ENCODE peak calls at places on chromosomes 5 and 9, in nine cellular contexts. One of them, this sample, is unnamed.

GRCh38 chr5:9512452-9512851 is 33.4 kb downstream of the SEMA5A start:
- DNase-seq in A549: no peak
- DNase-seq in heart left ventricle: no peak
- DNase-seq in activated effector memory CD4-positive, alpha-beta T cell treated with anti-CD3 and anti-CD28 coated beads, Interleukin-2, amount 50 U/mL, for 16 hours: no peak
- DNase-seq in activated CD8-positive, alpha-beta memory T cell treated with anti-CD3 and anti-CD28 coated beads, Interleukin-2, amount 50 U/mL, for 48 hours: no peak
- DNase-seq in occipital lobe: no peak
- DNase-seq in foreskin fibroblast: no peak
- DNase-seq in RWPE1: no peak
- DNase-seq in mucosa of gallbladder: no peak
- DNase-seq in this sample: no peak

GRCh38 chr5:75050415-75050814 is 1.9 kb downstream of the GCNT4 start:
- DNase-seq in A549: peak
- DNase-seq in heart left ventricle: no peak
- DNase-seq in activated effector memory CD4-positive, alpha-beta T cell treated with anti-CD3 and anti-CD28 coated beads, Interleukin-2, amount 50 U/mL, for 16 hours: no peak
- DNase-seq in activated CD8-positive, alpha-beta memory T cell treated with anti-CD3 and anti-CD28 coated beads, Interleukin-2, amount 50 U/mL, for 48 hours: no peak
- DNase-seq in occipital lobe: no peak
- DNase-seq in foreskin fibroblast: no peak
- DNase-seq in RWPE1: no peak
- DNase-seq in mucosa of gallbladder: no peak
- DNase-seq in this sample: peak

GRCh38 chr9:121840838-121841760 is 189.7 kb downstream of the DAB2IP start:
- DNase-seq in A549: no peak
- DNase-seq in heart left ventricle: no peak
- DNase-seq in activated effector memory CD4-positive, alpha-beta T cell treated with anti-CD3 and anti-CD28 coated beads, Interleukin-2, amount 50 U/mL, for 16 hours: peak
- DNase-seq in activated CD8-positive, alpha-beta memory T cell treated with anti-CD3 and anti-CD28 coated beads, Interleukin-2, amount 50 U/mL, for 48 hours: no peak
- DNase-seq in occipital lobe: peak
- DNase-seq in foreskin fibroblast: no peak
- DNase-seq in RWPE1: no peak
- DNase-seq in mucosa of gallbladder: no peak
- DNase-seq in this sample: no peak

GRCh38 chr9:32385135-32385884 is 867 bp downstream of the ACO1 start:
- DNase-seq in A549: peak
- DNase-seq in heart left ventricle: no peak
- DNase-seq in activated effector memory CD4-positive, alpha-beta T cell treated with anti-CD3 and anti-CD28 coated beads, Interleukin-2, amount 50 U/mL, for 16 hours: no peak
- DNase-seq in activated CD8-positive, alpha-beta memory T cell treated with anti-CD3 and anti-CD28 coated beads, Interleukin-2, amount 50 U/mL, for 48 hours: no peak
- DNase-seq in occipital lobe: no peak
- DNase-seq in foreskin fibroblast: no peak
- DNase-seq in RWPE1: no peak
- DNase-seq in mucosa of gallbladder: no peak
- DNase-seq in this sample: no peak

GRCh38 chr5:104186100-104186499 is 623.5 kb upstream of the NUDT12 start:
- DNase-seq in A549: no peak
- DNase-seq in heart left ventricle: peak
- DNase-seq in activated effector memory CD4-positive, alpha-beta T cell treated with anti-CD3 and anti-CD28 coated beads, Interleukin-2, amount 50 U/mL, for 16 hours: no peak
- DNase-seq in activated CD8-positive, alpha-beta memory T cell treated with anti-CD3 and anti-CD28 coated beads, Interleukin-2, amount 50 U/mL, for 48 hours: no peak
- DNase-seq in occipital lobe: no peak
- DNase-seq in foreskin fibroblast: no peak
- DNase-seq in RWPE1: no peak
- DNase-seq in mucosa of gallbladder: no peak
- DNase-seq in this sample: no peak

GRCh38 chr5:111656580-111656979 is 100.4 kb downstream of the NREP start:
- DNase-seq in A549: no peak
- DNase-seq in heart left ventricle: no peak
- DNase-seq in activated effector memory CD4-positive, alpha-beta T cell treated with anti-CD3 and anti-CD28 coated beads, Interleukin-2, amount 50 U/mL, for 16 hours: no peak
- DNase-seq in activated CD8-positive, alpha-beta memory T cell treated with anti-CD3 and anti-CD28 coated beads, Interleukin-2, amount 50 U/mL, for 48 hours: no peak
- DNase-seq in occipital lobe: no peak
- DNase-seq in foreskin fibroblast: no peak
- DNase-seq in RWPE1: no peak
- DNase-seq in mucosa of gallbladder: no peak
- DNase-seq in this sample: no peak

GRCh38 chr9:131275332-131276106 is 791 bp downstream of the FAM78A start:
- DNase-seq in A549: no peak
- DNase-seq in heart left ventricle: peak
- DNase-seq in activated effector memory CD4-positive, alpha-beta T cell treated with anti-CD3 and anti-CD28 coated beads, Interleukin-2, amount 50 U/mL, for 16 hours: peak
- DNase-seq in activated CD8-positive, alpha-beta memory T cell treated with anti-CD3 and anti-CD28 coated beads, Interleukin-2, amount 50 U/mL, for 48 hours: no peak
- DNase-seq in occipital lobe: no peak
- DNase-seq in foreskin fibroblast: no peak
- DNase-seq in RWPE1: no peak
- DNase-seq in mucosa of gallbladder: no peak
- DNase-seq in this sample: no peak

GRCh38 chr5:76475936-76476335 is 72.9 kb downstream of the IQGAP2 start:
- DNase-seq in A549: no peak
- DNase-seq in heart left ventricle: no peak
- DNase-seq in activated effector memory CD4-positive, alpha-beta T cell treated with anti-CD3 and anti-CD28 coated beads, Interleukin-2, amount 50 U/mL, for 16 hours: no peak
- DNase-seq in activated CD8-positive, alpha-beta memory T cell treated with anti-CD3 and anti-CD28 coated beads, Interleukin-2, amount 50 U/mL, for 48 hours: no peak
- DNase-seq in occipital lobe: no peak
- DNase-seq in foreskin fibroblast: no peak
- DNase-seq in RWPE1: no peak
- DNase-seq in mucosa of gallbladder: peak
- DNase-seq in this sample: peak

GRCh38 chr5:8561854-8562253 is 692.9 kb downstream of the MTRR start:
- DNase-seq in A549: no peak
- DNase-seq in heart left ventricle: no peak
- DNase-seq in activated effector memory CD4-positive, alpha-beta T cell treated with anti-CD3 and anti-CD28 coated beads, Interleukin-2, amount 50 U/mL, for 16 hours: no peak
- DNase-seq in activated CD8-positive, alpha-beta memory T cell treated with anti-CD3 and anti-CD28 coated beads, Interleukin-2, amount 50 U/mL, for 48 hours: no peak
- DNase-seq in occipital lobe: no peak
- DNase-seq in foreskin fibroblast: no peak
- DNase-seq in RWPE1: no peak
- DNase-seq in mucosa of gallbladder: no peak
- DNase-seq in this sample: no peak

GRCh38 chr5:42636425-42636824 is 120.2 kb upstream of the CCDC152 start:
- DNase-seq in A549: no peak
- DNase-seq in heart left ventricle: no peak
- DNase-seq in activated effector memory CD4-positive, alpha-beta T cell treated with anti-CD3 and anti-CD28 coated beads, Interleukin-2, amount 50 U/mL, for 16 hours: no peak
- DNase-seq in activated CD8-positive, alpha-beta memory T cell treated with anti-CD3 and anti-CD28 coated beads, Interleukin-2, amount 50 U/mL, for 48 hours: no peak
- DNase-seq in occipital lobe: no peak
- DNase-seq in foreskin fibroblast: no peak
- DNase-seq in RWPE1: no peak
- DNase-seq in mucosa of gallbladder: no peak
- DNase-seq in this sample: no peak

GRCh38 chr9:95055851-95056551 is 261.5 kb downstream of the FANCC start:
- DNase-seq in A549: no peak
- DNase-seq in heart left ventricle: no peak
- DNase-seq in activated effector memory CD4-positive, alpha-beta T cell treated with anti-CD3 and anti-CD28 coated beads, Interleukin-2, amount 50 U/mL, for 16 hours: no peak
- DNase-seq in activated CD8-positive, alpha-beta memory T cell treated with anti-CD3 and anti-CD28 coated beads, Interleukin-2, amount 50 U/mL, for 48 hours: no peak
- DNase-seq in occipital lobe: no peak
- DNase-seq in foreskin fibroblast: peak
- DNase-seq in RWPE1: no peak
- DNase-seq in mucosa of gallbladder: no peak
- DNase-seq in this sample: no peak

GRCh38 chr5:13249854-13250253 is 694.6 kb downstream of the DNAH5 start:
- DNase-seq in A549: no peak
- DNase-seq in heart left ventricle: no peak
- DNase-seq in activated effector memory CD4-positive, alpha-beta T cell treated with anti-CD3 and anti-CD28 coated beads, Interleukin-2, amount 50 U/mL, for 16 hours: no peak
- DNase-seq in activated CD8-positive, alpha-beta memory T cell treated with anti-CD3 and anti-CD28 coated beads, Interleukin-2, amount 50 U/mL, for 48 hours: no peak
- DNase-seq in occipital lobe: no peak
- DNase-seq in foreskin fibroblast: no peak
- DNase-seq in RWPE1: peak
- DNase-seq in mucosa of gallbladder: no peak
- DNase-seq in this sample: no peak

GRCh38 chr9:20593551-20593950 is 28.7 kb downstream of the MLLT3 start:
- DNase-seq in A549: no peak
- DNase-seq in heart left ventricle: no peak
- DNase-seq in activated effector memory CD4-positive, alpha-beta T cell treated with anti-CD3 and anti-CD28 coated beads, Interleukin-2, amount 50 U/mL, for 16 hours: no peak
- DNase-seq in activated CD8-positive, alpha-beta memory T cell treated with anti-CD3 and anti-CD28 coated beads, Interleukin-2, amount 50 U/mL, for 48 hours: no peak
- DNase-seq in occipital lobe: no peak
- DNase-seq in foreskin fibroblast: peak
- DNase-seq in RWPE1: no peak
- DNase-seq in mucosa of gallbladder: no peak
- DNase-seq in this sample: no peak

GRCh38 chr5:93677344-93678021 is 63.9 kb downstream of the POU5F2 start:
- DNase-seq in A549: no peak
- DNase-seq in heart left ventricle: peak
- DNase-seq in activated effector memory CD4-positive, alpha-beta T cell treated with anti-CD3 and anti-CD28 coated beads, Interleukin-2, amount 50 U/mL, for 16 hours: no peak
- DNase-seq in activated CD8-positive, alpha-beta memory T cell treated with anti-CD3 and anti-CD28 coated beads, Interleukin-2, amount 50 U/mL, for 48 hours: no peak
- DNase-seq in occipital lobe: no peak
- DNase-seq in foreskin fibroblast: peak
- DNase-seq in RWPE1: peak
- DNase-seq in mucosa of gallbladder: peak
- DNase-seq in this sample: no peak

GRCh38 chr5:172562443-172562842 is 78.6 kb upstream of the NEURL1B start:
- DNase-seq in A549: no peak
- DNase-seq in heart left ventricle: no peak
- DNase-seq in activated effector memory CD4-positive, alpha-beta T cell treated with anti-CD3 and anti-CD28 coated beads, Interleukin-2, amount 50 U/mL, for 16 hours: no peak
- DNase-seq in activated CD8-positive, alpha-beta memory T cell treated with anti-CD3 and anti-CD28 coated beads, Interleukin-2, amount 50 U/mL, for 48 hours: no peak
- DNase-seq in occipital lobe: no peak
- DNase-seq in foreskin fibroblast: no peak
- DNase-seq in RWPE1: no peak
- DNase-seq in mucosa of gallbladder: no peak
- DNase-seq in this sample: no peak

GRCh38 chr5:173926359-173926758 is 38.2 kb downstream of the CPEB4 start:
- DNase-seq in A549: no peak
- DNase-seq in heart left ventricle: peak
- DNase-seq in activated effector memory CD4-positive, alpha-beta T cell treated with anti-CD3 and anti-CD28 coated beads, Interleukin-2, amount 50 U/mL, for 16 hours: no peak
- DNase-seq in activated CD8-positive, alpha-beta memory T cell treated with anti-CD3 and anti-CD28 coated beads, Interleukin-2, amount 50 U/mL, for 48 hours: no peak
- DNase-seq in occipital lobe: peak
- DNase-seq in foreskin fibroblast: peak
- DNase-seq in RWPE1: no peak
- DNase-seq in mucosa of gallbladder: no peak
- DNase-seq in this sample: no peak